ENCODE peak calls at places on chromosomes 6 and 20, in four cellular contexts. B, C, V and G are unnamed samples.

GRCh38 chr6:53494076-53494475 is 50.8 kb downstream of the GCLC start:
- DNase-seq in B (no peak), V (no peak), C (no peak), G (no peak)

GRCh38 chr6:39055661-39056060 is 7.1 kb downstream of the GLP1R start:
- DNase-seq in V (no peak), B (no peak), C (no peak), G (no peak)

GRCh38 chr20:41178904-41179432 is 41.6 kb downstream of the PLCG1 start:
- DNase-seq in B (no peak), C (no peak), V (no peak), G (no peak)

GRCh38 chr6:130069471-130069870 is 51.1 kb downstream of the L3MBTL3 start:
- DNase-seq in V (no peak), C (no peak), B (no peak), G (no peak)

GRCh38 chr20:63978319-63979220 is 872 bp downstream of the SAMD10 start:
- DNase-seq in C (no peak), B (peak; percentile 97), V (no peak), G (no peak)

GRCh38 chr6:87277123-87277522 is 45.3 kb upstream of the SMIM8 start:
- DNase-seq in V (no peak), B (no peak), C (no peak), G (no peak)

GRCh38 chr6:113742342-113742741 is 114.8 kb upstream of the MARCKS start:
- DNase-seq in C (no peak), B (no peak), V (no peak), G (no peak)

GRCh38 chr6:75986935-75987334 is 85.5 kb downstream of the IMPG1 start:
- DNase-seq in V (no peak), C (no peak), B (no peak), G (no peak)

GRCh38 chr6:11747021-11747420 is 31.6 kb downstream of the ADTRP start:
- DNase-seq in C (no peak), V (no peak), B (no peak), G (no peak)

GRCh38 chr6:129338683-129339082 is 371.3 kb downstream of the ARHGAP18 start:
- DNase-seq in V (no peak), B (no peak), C (no peak), G (no peak)

GRCh38 chr6:109027964-109028363 is 66.7 kb downstream of the SESN1 start:
- DNase-seq in C (no peak), B (no peak), V (no peak), G (no peak)

GRCh38 chr6:71031912-71032311 is 75.1 kb upstream of the B3GAT2 start:
- DNase-seq in B (no peak), C (no peak), V (no peak), G (no peak)

GRCh38 chr6:133341607-133342158 is 100.5 kb downstream of the EYA4 start:
- DNase-seq in B (peak; percentile 63), C (no peak), V (no peak), G (peak; percentile 8)

GRCh38 chr6:46787871-46788270 is 5.3 kb upstream of the MEP1A start:
- DNase-seq in V (no peak), B (no peak), C (no peak), G (no peak)

GRCh38 chr6:33095681-33096080 is 19.9 kb downstream of the HLA-DPB1 start:
- DNase-seq in C (no peak), V (no peak), B (no peak), G (no peak)

GRCh38 chr6:114164206-114164605 is 178.6 kb downstream of the HS3ST5 start:
- DNase-seq in B (no peak), V (no peak), C (no peak), G (no peak)